ENCODE peak calls at places on chromosome 13, in five cellular contexts. One of them, this sample, is unnamed.
A peak's percentile ranks its signal among the peaks of the same experiment; 100 is the strongest.

GRCh38 chr13:24106429-24106828 is 54.1 kb upstream of the SPATA13 start:
- DNase-seq in psoas muscle: no peak
- DNase-seq in endothelial cell: no peak
- DNase-seq in activated gamma-delta T cell treated with Interleukin-2 at 50 U/mL for 16 hours: no peak
- DNase-seq in sciatic nerve: no peak
- DNase-seq in this sample: no peak

GRCh38 chr13:110965038-110965754 is 50.3 kb upstream of the ANKRD10 start:
- DNase-seq in psoas muscle: no peak
- DNase-seq in endothelial cell: no peak
- DNase-seq in activated gamma-delta T cell treated with Interleukin-2 at 50 U/mL for 16 hours: no peak
- DNase-seq in sciatic nerve: no peak
- DNase-seq in this sample: no peak

GRCh38 chr13:99206226-99206625 is 5.6 kb downstream of the UBAC2 start:
- DNase-seq in psoas muscle: no peak
- DNase-seq in endothelial cell: no peak
- DNase-seq in activated gamma-delta T cell treated with Interleukin-2 at 50 U/mL for 16 hours: no peak
- DNase-seq in sciatic nerve: no peak
- DNase-seq in this sample: no peak

GRCh38 chr13:37361608-37362007 is 237.0 kb downstream of the POSTN start:
- DNase-seq in psoas muscle: no peak
- DNase-seq in endothelial cell: no peak
- DNase-seq in activated gamma-delta T cell treated with Interleukin-2 at 50 U/mL for 16 hours: no peak
- DNase-seq in sciatic nerve: no peak
- DNase-seq in this sample: no peak

GRCh38 chr13:33260168-33261098 is 25.1 kb downstream of the STARD13 start:
- DNase-seq in psoas muscle: no peak
- DNase-seq in endothelial cell: no peak
- DNase-seq in activated gamma-delta T cell treated with Interleukin-2 at 50 U/mL for 16 hours: no peak
- DNase-seq in sciatic nerve: no peak
- DNase-seq in this sample: no peak

GRCh38 chr13:24684600-24684998 is 4.4 kb downstream of the ATP12A start:
- DNase-seq in psoas muscle: no peak
- DNase-seq in endothelial cell: no peak
- DNase-seq in activated gamma-delta T cell treated with Interleukin-2 at 50 U/mL for 16 hours: peak; percentile 15
- DNase-seq in sciatic nerve: no peak
- DNase-seq in this sample: no peak

GRCh38 chr13:39787086-39787487 is 131.6 kb downstream of the COG6 start:
- DNase-seq in psoas muscle: no peak
- DNase-seq in endothelial cell: no peak
- DNase-seq in activated gamma-delta T cell treated with Interleukin-2 at 50 U/mL for 16 hours: no peak
- DNase-seq in sciatic nerve: no peak
- DNase-seq in this sample: peak; percentile 53

GRCh38 chr13:38703255-38703654 is 16.4 kb downstream of the FREM2 start:
- DNase-seq in psoas muscle: no peak
- DNase-seq in endothelial cell: no peak
- DNase-seq in activated gamma-delta T cell treated with Interleukin-2 at 50 U/mL for 16 hours: no peak
- DNase-seq in sciatic nerve: no peak
- DNase-seq in this sample: peak; percentile 36

GRCh38 chr13:45873491-45874360 is 22.2 kb upstream of the SIAH3 start:
- DNase-seq in psoas muscle: no peak
- DNase-seq in endothelial cell: no peak
- DNase-seq in activated gamma-delta T cell treated with Interleukin-2 at 50 U/mL for 16 hours: no peak
- DNase-seq in sciatic nerve: no peak
- DNase-seq in this sample: no peak

GRCh38 chr13:80530902-80531301 is 190.0 kb upstream of the SPRY2 start:
- DNase-seq in psoas muscle: no peak
- DNase-seq in endothelial cell: no peak
- DNase-seq in activated gamma-delta T cell treated with Interleukin-2 at 50 U/mL for 16 hours: no peak
- DNase-seq in sciatic nerve: no peak
- DNase-seq in this sample: no peak

GRCh38 chr13:46297338-46297737 is 85.6 kb downstream of the LRRC63 start:
- DNase-seq in psoas muscle: no peak
- DNase-seq in endothelial cell: no peak
- DNase-seq in activated gamma-delta T cell treated with Interleukin-2 at 50 U/mL for 16 hours: no peak
- DNase-seq in sciatic nerve: no peak
- DNase-seq in this sample: no peak

GRCh38 chr13:114102521-114103288 is 29.7 kb downstream of the RASA3 start:
- DNase-seq in psoas muscle: peak; percentile 17
- DNase-seq in endothelial cell: no peak
- DNase-seq in activated gamma-delta T cell treated with Interleukin-2 at 50 U/mL for 16 hours: no peak
- DNase-seq in sciatic nerve: peak; percentile 52
- DNase-seq in this sample: no peak

GRCh38 chr13:44703371-44703770 is 127.2 kb upstream of the TSC22D1 start:
- DNase-seq in psoas muscle: no peak
- DNase-seq in endothelial cell: no peak
- DNase-seq in activated gamma-delta T cell treated with Interleukin-2 at 50 U/mL for 16 hours: no peak
- DNase-seq in sciatic nerve: no peak
- DNase-seq in this sample: no peak

GRCh38 chr13:93227906-93228801 is 1.5 kb downstream of the GPC6 start:
- DNase-seq in psoas muscle: peak; percentile 56
- DNase-seq in endothelial cell: peak; percentile 76
- DNase-seq in activated gamma-delta T cell treated with Interleukin-2 at 50 U/mL for 16 hours: no peak
- DNase-seq in sciatic nerve: peak; percentile 71
- DNase-seq in this sample: peak; percentile 98

GRCh38 chr13:33827152-33827551 is 9.2 kb downstream of the RFC3 start:
- DNase-seq in psoas muscle: no peak
- DNase-seq in endothelial cell: no peak
- DNase-seq in activated gamma-delta T cell treated with Interleukin-2 at 50 U/mL for 16 hours: no peak
- DNase-seq in sciatic nerve: no peak
- DNase-seq in this sample: no peak

GRCh38 chr13:98930014-98930625 is 47.7 kb downstream of the DOCK9 start:
- DNase-seq in psoas muscle: peak; percentile 54
- DNase-seq in endothelial cell: peak; percentile 40
- DNase-seq in activated gamma-delta T cell treated with Interleukin-2 at 50 U/mL for 16 hours: no peak
- DNase-seq in sciatic nerve: no peak
- DNase-seq in this sample: no peak

GRCh38 chr13:44573790-44574465 is 2.2 kb downstream of the TSC22D1 start:
- DNase-seq in psoas muscle: no peak
- DNase-seq in endothelial cell: no peak
- DNase-seq in activated gamma-delta T cell treated with Interleukin-2 at 50 U/mL for 16 hours: no peak
- DNase-seq in sciatic nerve: no peak
- DNase-seq in this sample: peak; percentile 39

GRCh38 chr13:83449666-83450395 is 432.4 kb downstream of the SLITRK1 start:
- DNase-seq in psoas muscle: no peak
- DNase-seq in endothelial cell: no peak
- DNase-seq in activated gamma-delta T cell treated with Interleukin-2 at 50 U/mL for 16 hours: no peak
- DNase-seq in sciatic nerve: no peak
- DNase-seq in this sample: peak; percentile 9

GRCh38 chr13:31067416-31068118 is 94.1 kb downstream of the HSPH1 start:
- DNase-seq in psoas muscle: no peak
- DNase-seq in endothelial cell: no peak
- DNase-seq in activated gamma-delta T cell treated with Interleukin-2 at 50 U/mL for 16 hours: no peak
- DNase-seq in sciatic nerve: no peak
- DNase-seq in this sample: no peak

GRCh38 chr13:57629391-57629804 is 2.1 kb upstream of the PCDH17 start:
- DNase-seq in psoas muscle: no peak
- DNase-seq in endothelial cell: peak; percentile 19
- DNase-seq in activated gamma-delta T cell treated with Interleukin-2 at 50 U/mL for 16 hours: no peak
- DNase-seq in sciatic nerve: no peak
- DNase-seq in this sample: no peak

GRCh38 chr13:29621401-29621800 is 25.9 kb upstream of the SLC7A1 start:
- DNase-seq in psoas muscle: no peak
- DNase-seq in endothelial cell: no peak
- DNase-seq in activated gamma-delta T cell treated with Interleukin-2 at 50 U/mL for 16 hours: no peak
- DNase-seq in sciatic nerve: no peak
- DNase-seq in this sample: no peak

GRCh38 chr13:102707465-102707864 is 12.6 kb upstream of the METTL21C start:
- DNase-seq in psoas muscle: no peak
- DNase-seq in endothelial cell: no peak
- DNase-seq in activated gamma-delta T cell treated with Interleukin-2 at 50 U/mL for 16 hours: no peak
- DNase-seq in sciatic nerve: no peak
- DNase-seq in this sample: no peak

GRCh38 chr13:44884076-44884729 is 105.1 kb downstream of the NUFIP1 start:
- DNase-seq in psoas muscle: no peak
- DNase-seq in endothelial cell: no peak
- DNase-seq in activated gamma-delta T cell treated with Interleukin-2 at 50 U/mL for 16 hours: no peak
- DNase-seq in sciatic nerve: no peak
- DNase-seq in this sample: no peak

GRCh38 chr13:110575322-110576069 is 14.0 kb upstream of the RAB20 start:
- DNase-seq in psoas muscle: peak; percentile 51
- DNase-seq in endothelial cell: no peak
- DNase-seq in activated gamma-delta T cell treated with Interleukin-2 at 50 U/mL for 16 hours: no peak
- DNase-seq in sciatic nerve: peak; percentile 58
- DNase-seq in this sample: no peak

GRCh38 chr13:72180253-72180952 is 313.4 kb upstream of the DACH1 start:
- DNase-seq in psoas muscle: no peak
- DNase-seq in endothelial cell: no peak
- DNase-seq in activated gamma-delta T cell treated with Interleukin-2 at 50 U/mL for 16 hours: no peak
- DNase-seq in sciatic nerve: no peak
- DNase-seq in this sample: no peak

GRCh38 chr13:79918620-79919019 is 422.3 kb downstream of the SPRY2 start:
- DNase-seq in psoas muscle: no peak
- DNase-seq in endothelial cell: no peak
- DNase-seq in activated gamma-delta T cell treated with Interleukin-2 at 50 U/mL for 16 hours: no peak
- DNase-seq in sciatic nerve: no peak
- DNase-seq in this sample: no peak

GRCh38 chr13:41981961-41982723 is 21.2 kb upstream of the VWA8 start:
- DNase-seq in psoas muscle: no peak
- DNase-seq in endothelial cell: no peak
- DNase-seq in activated gamma-delta T cell treated with Interleukin-2 at 50 U/mL for 16 hours: no peak
- DNase-seq in sciatic nerve: no peak
- DNase-seq in this sample: no peak

GRCh38 chr13:42539670-42540069 is 34.3 kb upstream of the TNFSF11 start:
- DNase-seq in psoas muscle: no peak
- DNase-seq in endothelial cell: no peak
- DNase-seq in activated gamma-delta T cell treated with Interleukin-2 at 50 U/mL for 16 hours: no peak
- DNase-seq in sciatic nerve: no peak
- DNase-seq in this sample: no peak

GRCh38 chr13:111178417-111178816 is 63.3 kb downstream of the ARHGEF7 start:
- DNase-seq in psoas muscle: no peak
- DNase-seq in endothelial cell: no peak
- DNase-seq in activated gamma-delta T cell treated with Interleukin-2 at 50 U/mL for 16 hours: no peak
- DNase-seq in sciatic nerve: no peak
- DNase-seq in this sample: no peak

GRCh38 chr13:86185107-86185506 is 385.9 kb upstream of the SLITRK6 start:
- DNase-seq in psoas muscle: no peak
- DNase-seq in endothelial cell: no peak
- DNase-seq in activated gamma-delta T cell treated with Interleukin-2 at 50 U/mL for 16 hours: no peak
- DNase-seq in sciatic nerve: no peak
- DNase-seq in this sample: no peak

GRCh38 chr13:50805805-50806204 is 37.7 kb downstream of the DLEU7 start:
- DNase-seq in psoas muscle: no peak
- DNase-seq in endothelial cell: no peak
- DNase-seq in activated gamma-delta T cell treated with Interleukin-2 at 50 U/mL for 16 hours: no peak
- DNase-seq in sciatic nerve: no peak
- DNase-seq in this sample: no peak

GRCh38 chr13:102993348-102993747 is 72.9 kb downstream of the SLC10A2 start:
- DNase-seq in psoas muscle: no peak
- DNase-seq in endothelial cell: no peak
- DNase-seq in activated gamma-delta T cell treated with Interleukin-2 at 50 U/mL for 16 hours: no peak
- DNase-seq in sciatic nerve: no peak
- DNase-seq in this sample: no peak

GRCh38 chr13:33633701-33634525 is 184.0 kb upstream of the RFC3 start:
- DNase-seq in psoas muscle: no peak
- DNase-seq in endothelial cell: no peak
- DNase-seq in activated gamma-delta T cell treated with Interleukin-2 at 50 U/mL for 16 hours: no peak
- DNase-seq in sciatic nerve: no peak
- DNase-seq in this sample: no peak

GRCh38 chr13:109764474-109765292 is 21.7 kb downstream of the IRS2 start:
- DNase-seq in psoas muscle: peak; percentile 51
- DNase-seq in endothelial cell: no peak
- DNase-seq in activated gamma-delta T cell treated with Interleukin-2 at 50 U/mL for 16 hours: no peak
- DNase-seq in sciatic nerve: no peak
- DNase-seq in this sample: no peak

GRCh38 chr13:49086711-49087110 is 111.0 kb downstream of the FNDC3A start:
- DNase-seq in psoas muscle: no peak
- DNase-seq in endothelial cell: no peak
- DNase-seq in activated gamma-delta T cell treated with Interleukin-2 at 50 U/mL for 16 hours: no peak
- DNase-seq in sciatic nerve: no peak
- DNase-seq in this sample: no peak

GRCh38 chr13:26872444-26873173 is 112.0 kb upstream of the GPR12 start:
- DNase-seq in psoas muscle: peak; percentile 41
- DNase-seq in endothelial cell: peak; percentile 80
- DNase-seq in activated gamma-delta T cell treated with Interleukin-2 at 50 U/mL for 16 hours: peak; percentile 40
- DNase-seq in sciatic nerve: peak; percentile 67
- DNase-seq in this sample: peak; percentile 79

This sample was measured in retina.